ENCODE peak calls at places on chromosomes 6 and 20, in five cellular contexts. A is A549, U is HepG2, M is K562, L is GM12878. B is an unnamed sample.

GRCh38 chr6:170026272-170027110 is 264.4 kb downstream of the DLL1 start:
- DNase-seq in A (no peak), L (no peak), M (no peak), U (no peak), B (peak; percentile 8)

GRCh38 chr20:41135187-41135887 is 2.0 kb upstream of the PLCG1 start:
- DNase-seq in U (peak; percentile 70), M (peak; percentile 64), A (peak; percentile 44), L (no peak), B (peak; percentile 85)

GRCh38 chr6:10569392-10570127 is 48.4 kb downstream of the GCNT2 start:
- DNase-seq in A (no peak), L (no peak), M (no peak), U (no peak), B (no peak)

GRCh38 chr6:37705239-37706051 is 7.8 kb upstream of the MDGA1 start:
- DNase-seq in L (peak; percentile 30), A (peak; percentile 77), M (peak; percentile 89), U (no peak), B (peak; percentile 96)

GRCh38 chr20:54049156-54049555 is 21.2 kb downstream of the BCAS1 start:
- DNase-seq in U (no peak), M (no peak), A (no peak), L (no peak), B (no peak)

GRCh38 chr20:4060054-4060795 is 44.9 kb upstream of the RNF24 start:
- DNase-seq in A (no peak), L (peak; percentile 40), M (no peak), U (no peak), B (no peak)

GRCh38 chr6:38393986-38394385 is 245.7 kb downstream of the BTBD9 start:
- DNase-seq in M (no peak), U (no peak), L (no peak), A (no peak), B (no peak)

GRCh38 chr20:58127731-58128130 is 100.7 kb downstream of the ANKRD60 start:
- DNase-seq in A (no peak), L (no peak), U (peak; percentile 26), M (no peak), B (no peak)

GRCh38 chr6:57173886-57174510 is 1.9 kb downstream of the BAG2 start:
- DNase-seq in M (no peak), L (no peak), U (peak; percentile 60), A (peak; percentile 56), B (peak; percentile 60)

GRCh38 chr6:134240664-134241431 is 77.1 kb downstream of the SGK1 start:
- DNase-seq in L (no peak), M (no peak), A (no peak), U (no peak), B (no peak)

GRCh38 chr6:139376604-139377218 is 2.3 kb upstream of the CITED2 start:
- DNase-seq in L (no peak), U (peak; percentile 48), M (no peak), A (peak; percentile 44), B (peak; percentile 43)

GRCh38 chr20:50416930-50417329 is 93.3 kb upstream of the PTPN1 start:
- DNase-seq in A (no peak), U (no peak), M (no peak), L (no peak), B (no peak)

GRCh38 chr20:50416269-50416863 is 93.8 kb upstream of the PTPN1 start:
- DNase-seq in M (no peak), A (no peak), U (no peak), L (no peak), B (no peak)

GRCh38 chr20:50413088-50413500 is 97.1 kb upstream of the PTPN1 start:
- DNase-seq in L (no peak), M (no peak), U (peak; percentile 82), A (no peak), B (peak; percentile 33)

GRCh38 chr20:50415516-50416268 is 94.5 kb upstream of the PTPN1 start:
- DNase-seq in A (peak; percentile 87), M (no peak), L (no peak), U (peak; percentile 86), B (peak; percentile 46)

DNA sequence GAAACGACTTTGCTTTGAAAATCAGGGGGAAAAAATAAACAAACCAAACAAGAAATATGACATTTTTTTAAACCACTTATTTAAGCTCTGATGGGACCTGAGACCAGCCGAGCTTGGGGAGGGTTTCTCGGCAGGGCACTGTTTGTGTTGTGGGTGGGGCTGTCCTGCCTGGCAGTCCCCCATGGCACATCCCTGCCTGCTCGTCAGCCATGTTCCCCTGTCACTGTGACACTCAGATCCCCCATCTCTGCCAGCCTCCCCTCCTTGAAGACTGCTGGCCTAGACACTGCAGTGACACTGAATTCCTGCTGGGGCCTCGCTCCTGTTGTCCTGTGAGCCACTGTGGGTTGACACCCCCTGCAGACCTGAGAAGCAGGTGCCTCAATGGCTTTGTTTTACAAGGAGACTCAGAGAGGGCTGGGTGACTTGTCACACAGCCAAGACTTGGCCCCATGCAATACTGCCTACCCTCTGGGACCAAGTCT is 95.1 kb upstream of the PTPN1 start:
- DNase-seq in L (no peak), A (no peak), M (no peak), U (no peak), B (no peak)
- H3K4me3 ChIP-seq in L (no peak overlapping the region), A (no peak overlapping the region), M (no peak overlapping the region), U (peak overlapping the region; percentile 40), B (no peak overlapping the region)

GRCh38 chr20:1669304-1669703 is 11.7 kb upstream of the SIRPG start:
- DNase-seq in A (peak; percentile 7), L (no peak), M (no peak), U (no peak), B (no peak)
- TF ChIP-seq JUNB in A (no peak), L (no peak), M (no peak), U (no peak), B (no peak)

GRCh38 chr6:52712136-52712535 is 41.2 kb downstream of the TMEM14A start:
- DNase-seq in A (no peak), L (no peak), U (no peak), M (no peak), B (no peak)

GRCh38 chr6:52707963-52708680 is 37.2 kb downstream of the TMEM14A start:
- DNase-seq in L (no peak), U (no peak), M (no peak), A (no peak), B (no peak)
- H3K4me3 ChIP-seq in L (no peak overlapping the region), U (no peak overlapping the region), M (no peak overlapping the region), A (no peak overlapping the region), B (no peak overlapping the region)

GRCh38 chr6:144718431-144718830 is 433.3 kb downstream of the UTRN start:
- DNase-seq in U (no peak), A (no peak), M (no peak), L (no peak), B (no peak)
- TF ChIP-seq JUNB in U (no peak), A (no peak), M (no peak), L (no peak), B (no peak)